ENCODE peak calls at places on chromosomes 2 and 18, in nine cellular contexts. T, C, L, E, W, M, R, X and A are unnamed samples.

GRCh38 chr18:48534364-48534763 is 4.5 kb upstream of the CTIF start:
- DNase-seq in T (no peak), C (no peak), L (no peak), E (no peak), W (no peak), M (no peak), R (no peak), X (no peak), A (no peak)

GRCh38 chr2:36680012-36680411 is 16.5 kb upstream of the VIT start:
- DNase-seq in T (no peak), C (no peak), L (no peak), E (no peak), W (no peak), M (no peak), R (no peak), X (no peak), A (no peak)

GRCh38 chr18:35484034-35484433 is 13.7 kb downstream of the INO80C start:
- DNase-seq in T (no peak), C (no peak), L (no peak), E (no peak), W (no peak), M (no peak), R (no peak), X (no peak), A (no peak)

GRCh38 chr2:1708476-1709334 is 35.6 kb downstream of the PXDN start:
- DNase-seq in T (peak; percentile 67), C (no peak), L (no peak), E (no peak), W (peak; percentile 72), M (no peak), R (no peak), X (no peak), A (peak; percentile 54)

GRCh38 chr18:22172594-22173049 is 3.2 kb downstream of the GATA6 start:
- DNase-seq in T (no peak), C (no peak), L (no peak), E (no peak), W (no peak), M (no peak), R (no peak), X (no peak), A (no peak)

GRCh38 chr18:47730795-47731194 is 199.7 kb downstream of the SMAD2 start:
- DNase-seq in T (peak; percentile 34), C (peak; percentile 3), L (no peak), E (no peak), W (peak; percentile 3), M (no peak), R (no peak), X (no peak), A (no peak)

GRCh38 chr2:55048514-55048924 is 1.7 kb downstream of the RTN4 start:
- DNase-seq in T (no peak), C (no peak), L (no peak), E (no peak), W (peak; percentile 35), M (no peak), R (no peak), X (no peak), A (no peak)

GRCh38 chr2:54549430-54549829 is 93.3 kb downstream of the SPTBN1 start:
- DNase-seq in T (no peak), C (no peak), L (no peak), E (no peak), W (no peak), M (no peak), R (no peak), X (no peak), A (no peak)

GRCh38 chr2:10036095-10036879 is 7.1 kb upstream of the KLF11 start:
- DNase-seq in T (peak; percentile 91), C (no peak), L (peak; percentile 94), E (peak; percentile 92), W (peak; percentile 82), M (peak; percentile 96), R (no peak), X (no peak), A (peak; percentile 69)

GRCh38 chr2:144706671-144707070 is 186.8 kb upstream of the ZEB2 start:
- DNase-seq in T (no peak), C (no peak), L (no peak), E (no peak), W (no peak), M (no peak), R (no peak), X (no peak), A (no peak)

GRCh38 chr18:10020176-10020575 is 106.4 kb downstream of the VAPA start:
- DNase-seq in T (no peak), C (no peak), L (no peak), E (no peak), W (no peak), M (no peak), R (no peak), X (no peak), A (no peak)

GRCh38 chr2:12326449-12327190 is 390.1 kb upstream of the TRIB2 start:
- DNase-seq in T (no peak), C (no peak), L (no peak), E (no peak), W (no peak), M (no peak), R (peak; percentile 11), X (no peak), A (no peak)

GRCh38 chr18:36516726-36517125 is 219.2 kb downstream of the FHOD3 start:
- DNase-seq in T (no peak), C (no peak), L (no peak), E (no peak), W (no peak), M (no peak), R (no peak), X (no peak), A (no peak)

GRCh38 chr18:46226461-46226860 is 122.3 kb downstream of the HAUS1 start:
- DNase-seq in T (no peak), C (no peak), L (no peak), E (no peak), W (no peak), M (no peak), R (no peak), X (no peak), A (no peak)

GRCh38 chr2:160427629-160428424 is 65.8 kb downstream of the RBMS1 start:
- DNase-seq in T (no peak), C (no peak), L (no peak), E (peak; percentile 21), W (peak; percentile 49), M (no peak), R (no peak), X (no peak), A (peak; percentile 42)
- H3K4me1 ChIP-seq in T (no peaks in the 10 kb centered on the region), C (peaks cover 33% of the 10 kb centered on the region), L (peaks cover 36% of the 10 kb centered on the region), E (peaks cover 36% of the 10 kb centered on the region), W (peaks cover 31% of the 10 kb centered on the region), M (peaks cover 3% of the 10 kb centered on the region), R (no peaks in the 10 kb centered on the region), X (no peaks in the 10 kb centered on the region), A (peaks cover 29% of the 10 kb centered on the region)

DNA sequence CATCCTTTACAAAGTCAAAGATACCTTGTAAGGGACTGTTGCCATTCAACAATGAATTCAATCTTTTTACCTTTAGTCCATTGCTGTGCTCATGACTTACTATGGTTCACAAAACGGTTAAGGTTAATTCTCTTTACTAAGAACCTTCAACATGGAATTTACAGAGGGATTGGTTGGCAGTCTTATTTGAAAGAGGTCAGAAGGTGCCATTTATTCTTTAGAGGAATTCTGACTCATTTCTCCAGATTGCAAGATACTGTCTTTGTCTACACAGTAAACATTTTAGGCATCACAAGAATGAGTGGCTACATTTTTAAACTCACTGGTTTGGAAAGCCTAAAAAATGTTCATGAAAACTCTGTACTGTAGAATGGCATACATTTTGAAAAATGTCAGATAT is 17.4 kb downstream of the KCNH7 start:
- DNase-seq in T (no peak), C (no peak), L (no peak), E (no peak), W (no peak), M (no peak), R (no peak), X (no peak), A (no peak)
- H3K4me1 ChIP-seq in T (no peaks in the 10 kb centered on the region), C (no peaks in the 10 kb centered on the region), L (no peaks in the 10 kb centered on the region), E (no peaks in the 10 kb centered on the region), W (no peaks in the 10 kb centered on the region), M (no peaks in the 10 kb centered on the region), R (no peaks in the 10 kb centered on the region), X (no peaks in the 10 kb centered on the region), A (no peaks in the 10 kb centered on the region)

GRCh38 chr2:18516112-18516511 is 44.3 kb downstream of the RDH14 start:
- DNase-seq in T (no peak), C (no peak), L (no peak), E (no peak), W (no peak), M (no peak), R (no peak), X (no peak), A (no peak)

GRCh38 chr2:18519991-18520604 is 40.4 kb downstream of the RDH14 start:
- DNase-seq in T (peak; percentile 59), C (no peak), L (no peak), E (no peak), W (no peak), M (no peak), R (no peak), X (no peak), A (no peak)

GRCh38 chr2:18520605-18521031 is 39.8 kb downstream of the RDH14 start:
- DNase-seq in T (peak; percentile 93), C (peak; percentile 90), L (peak; percentile 93), E (peak; percentile 81), W (peak; percentile 50), M (peak; percentile 97), R (peak; percentile 71), X (no peak), A (peak; percentile 88)

GRCh38 chr2:18521084-18521483 is 39.4 kb downstream of the RDH14 start:
- DNase-seq in T (no peak), C (no peak), L (no peak), E (no peak), W (no peak), M (no peak), R (no peak), X (no peak), A (no peak)

DNA sequence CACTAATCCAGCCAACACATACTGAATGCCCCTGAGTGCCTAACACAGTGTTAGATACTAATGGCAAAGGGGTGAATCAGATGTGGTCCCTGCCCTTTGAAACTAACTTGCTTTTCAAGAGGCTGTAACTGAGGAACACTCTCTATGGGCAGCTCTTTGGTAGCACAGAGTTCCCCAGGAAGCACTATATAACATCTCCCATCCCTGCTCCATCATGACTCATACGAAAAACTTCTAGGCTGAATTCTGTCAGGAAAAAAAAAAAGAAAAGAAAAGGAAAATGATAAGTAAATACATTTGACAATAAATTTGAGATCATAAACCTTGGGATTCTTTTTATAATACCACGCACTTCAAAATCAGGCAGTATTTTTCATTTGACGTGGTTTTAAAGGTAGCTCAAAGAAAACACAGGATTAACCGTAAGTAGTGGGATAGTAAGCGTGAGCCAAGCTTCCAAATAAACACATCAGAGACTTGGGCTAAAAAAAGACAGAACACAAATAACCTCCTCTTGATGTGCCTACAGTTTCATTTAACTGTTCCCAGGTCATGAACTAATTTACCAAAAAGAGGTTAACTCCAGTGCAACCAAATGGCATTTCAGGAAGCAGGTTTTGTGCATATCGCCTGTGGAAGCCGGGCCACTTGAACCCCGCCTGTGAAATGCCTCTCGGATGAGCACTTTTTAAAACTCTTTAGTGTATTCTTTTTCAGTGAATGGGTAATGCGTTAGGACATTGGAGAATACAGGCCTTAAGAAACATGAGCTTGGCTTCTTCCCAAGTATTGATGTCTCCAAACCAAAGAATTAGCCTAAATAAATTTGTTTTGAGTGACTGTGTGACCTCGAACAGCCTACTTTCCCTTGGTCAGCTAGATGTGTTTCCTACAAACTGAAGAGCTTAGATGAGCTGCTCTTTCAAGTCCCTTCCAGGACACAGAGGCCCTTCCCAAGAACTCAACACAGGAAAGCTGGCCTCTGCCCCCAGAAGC is 42.0 kb downstream of the RDH14 start:
- DNase-seq in T (no peak), C (no peak), L (no peak), E (no peak), W (no peak), M (no peak), R (no peak), X (no peak), A (no peak)
- H3K4me1 ChIP-seq in T (no peaks in the 10 kb centered on the region), C (peaks cover 16% of the 10 kb centered on the region), L (peaks cover 52% of the 10 kb centered on the region), E (peaks cover 14% of the 10 kb centered on the region), W (no peaks in the 10 kb centered on the region), M (peaks cover 6% of the 10 kb centered on the region), R (no peaks in the 10 kb centered on the region), X (no peaks in the 10 kb centered on the region), A (peaks cover 25% of the 10 kb centered on the region)

GRCh38 chr18:68800075-68800474 is 2.2 kb downstream of the CCDC102B start:
- DNase-seq in T (no peak), C (no peak), L (no peak), E (no peak), W (no peak), M (no peak), R (no peak), X (no peak), A (no peak)
- H3K4me1 ChIP-seq in T (no peaks in the 10 kb centered on the region), C (peaks cover 9% of the 10 kb centered on the region), L (peaks cover 23% of the 10 kb centered on the region), E (no peaks in the 10 kb centered on the region), W (no peaks in the 10 kb centered on the region), M (peaks cover 2% of the 10 kb centered on the region), R (no peaks in the 10 kb centered on the region), X (no peaks in the 10 kb centered on the region), A (no peaks in the 10 kb centered on the region)